ENCODE peak calls at places on chromosome 6, in ten cellular contexts. I is HEK293T; M is OCI-LY7; E is Right ventricle myocardium superior; S is left ventricle myocardium inferior; P is choroid plexus epithelial cell; O is RKO; R is NCI-H187; G is activated effector memory CD4-positive, alpha-beta T cell treated with Interleukin-2 at 50 U/mL for 16 hours; D is stimulated activated CD4-positive, alpha-beta T cell treated with anti-CD3 and anti-CD28 coated beads, Interleukin-15, amount 100 ng/mL, for 1 hour. H is an unnamed sample.

GRCh38 chr6:96065211-96065610 is 49.4 kb downstream of the FUT9 start:
- DNase-seq in I (no peak), M (no peak), E (no peak), S (no peak), P (no peak), O (no peak), R (no peak), G (no peak), D (no peak), H (no peak)

GRCh38 chr6:167580512-167580911 is 246.2 kb upstream of the AFDN start:
- DNase-seq in I (no peak), M (no peak), E (no peak), S (no peak), P (no peak), O (no peak), R (no peak), G (no peak), D (no peak), H (no peak)

GRCh38 chr6:105836889-105837288 is 249.2 kb upstream of the PRDM1 start:
- DNase-seq in I (no peak), M (peak; percentile 38), E (no peak), S (no peak), P (no peak), O (no peak), R (no peak), G (no peak), D (no peak), H (no peak)

GRCh38 chr6:125717120-125717731 is 32.2 kb upstream of the HEY2 start:
- DNase-seq in I (no peak), M (no peak), E (no peak), S (no peak), P (peak; percentile 20), O (no peak), R (no peak), G (no peak), D (no peak), H (no peak)

GRCh38 chr6:107757910-107758309 is 66.2 kb downstream of the SCML4 start:
- DNase-seq in I (no peak), M (no peak), E (no peak), S (no peak), P (no peak), O (no peak), R (no peak), G (no peak), D (no peak), H (no peak)

GRCh38 chr6:25981529-25982263 is 19.1 kb downstream of the TRIM38 start:
- DNase-seq in I (no peak), M (no peak), E (no peak), S (no peak), P (peak; percentile 31), O (no peak), R (no peak), G (no peak), D (no peak), H (no peak)

GRCh38 chr6:13431861-13432465 is 55.4 kb downstream of the GFOD1 start:
- DNase-seq in I (no peak), M (no peak), E (no peak), S (no peak), P (peak; percentile 41), O (peak; percentile 16), R (no peak), G (no peak), D (no peak), H (no peak)

GRCh38 chr6:4671587-4672115 is 104.6 kb upstream of the CDYL start:
- DNase-seq in I (no peak), M (no peak), E (no peak), S (no peak), P (no peak), O (no peak), R (no peak), G (no peak), D (no peak), H (no peak)

GRCh38 chr6:134352786-134353480 is 35.0 kb upstream of the SGK1 start:
- DNase-seq in I (no peak), M (no peak), E (no peak), S (no peak), P (peak; percentile 80), O (no peak), R (no peak), G (no peak), D (no peak), H (no peak)

GRCh38 chr6:128821116-128821515 is 61.8 kb upstream of the LAMA2 start:
- DNase-seq in I (no peak), M (no peak), E (no peak), S (no peak), P (no peak), O (no peak), R (no peak), G (no peak), D (no peak), H (no peak)

GRCh38 chr6:11374036-11375010 is 141.9 kb upstream of the NEDD9 start:
- DNase-seq in I (no peak), M (peak; percentile 67), E (no peak), S (no peak), P (no peak), O (no peak), R (no peak), G (no peak), D (no peak), H (peak; percentile 35)